ENCODE peak calls at places on chromosome 1, in eight cellular contexts. One of them, this sample, is unnamed.

GRCh38 chr1:168560370-168560769 is 16.0 kb upstream of the XCL1 start:
- DNase-seq in lower lobe of right lung: no peak
- DNase-seq in RWPE2: no peak
- DNase-seq in GM23338: no peak
- DNase-seq in AG04450: no peak
- DNase-seq in lung: no peak
- DNase-seq in AG09309: no peak
- DNase-seq in psoas muscle: no peak
- DNase-seq in this sample: no peak

GRCh38 chr1:186559601-186560116 is 98.7 kb upstream of the PDC start:
- DNase-seq in lower lobe of right lung: no peak
- DNase-seq in RWPE2: peak
- DNase-seq in lung: no peak
- DNase-seq in AG04450: no peak
- DNase-seq in AG09309: no peak
- DNase-seq in psoas muscle: no peak
- DNase-seq in GM23338: no peak
- DNase-seq in this sample: no peak

GRCh38 chr1:204941415-204942338 is 71.0 kb downstream of the NFASC start:
- DNase-seq in GM23338: peak
- DNase-seq in lung: peak
- DNase-seq in lower lobe of right lung: peak
- DNase-seq in psoas muscle: peak
- DNase-seq in AG09309: peak
- DNase-seq in RWPE2: no peak
- DNase-seq in AG04450: no peak
- DNase-seq in this sample: no peak

GRCh38 chr1:192489046-192489445 is 86.5 kb upstream of the RGS1 start:
- DNase-seq in GM23338: no peak
- DNase-seq in RWPE2: no peak
- DNase-seq in AG04450: no peak
- DNase-seq in AG09309: peak
- DNase-seq in lower lobe of right lung: no peak
- DNase-seq in lung: no peak
- DNase-seq in psoas muscle: no peak
- DNase-seq in this sample: no peak

GRCh38 chr1:240136402-240136801 is 44.7 kb downstream of the FMN2 start:
- DNase-seq in RWPE2: no peak
- DNase-seq in AG04450: no peak
- DNase-seq in psoas muscle: no peak
- DNase-seq in lung: no peak
- DNase-seq in GM23338: no peak
- DNase-seq in lower lobe of right lung: no peak
- DNase-seq in AG09309: no peak
- DNase-seq in this sample: no peak

GRCh38 chr1:170307426-170307825 is 161.7 kb downstream of the NTMT2 start:
- DNase-seq in AG09309: no peak
- DNase-seq in GM23338: no peak
- DNase-seq in lower lobe of right lung: no peak
- DNase-seq in AG04450: no peak
- DNase-seq in RWPE2: no peak
- DNase-seq in lung: no peak
- DNase-seq in psoas muscle: no peak
- DNase-seq in this sample: no peak

GRCh38 chr1:206803221-206803730 is 31.0 kb upstream of the IL10 start:
- DNase-seq in AG09309: no peak
- DNase-seq in lung: no peak
- DNase-seq in RWPE2: no peak
- DNase-seq in GM23338: no peak
- DNase-seq in AG04450: no peak
- DNase-seq in lower lobe of right lung: no peak
- DNase-seq in psoas muscle: no peak
- DNase-seq in this sample: no peak

GRCh38 chr1:2555634-2556276 is 416 bp upstream of the TNFRSF14 start:
- DNase-seq in AG09309: no peak
- DNase-seq in lung: peak
- DNase-seq in lower lobe of right lung: peak
- DNase-seq in RWPE2: no peak
- DNase-seq in psoas muscle: peak
- DNase-seq in GM23338: no peak
- DNase-seq in AG04450: no peak
- DNase-seq in this sample: no peak

GRCh38 chr1:217561446-217561845 is 69.4 kb downstream of the GPATCH2 start:
- DNase-seq in AG09309: no peak
- DNase-seq in psoas muscle: no peak
- DNase-seq in lower lobe of right lung: no peak
- DNase-seq in GM23338: no peak
- DNase-seq in lung: no peak
- DNase-seq in AG04450: no peak
- DNase-seq in RWPE2: no peak
- DNase-seq in this sample: no peak

GRCh38 chr1:25031601-25031965 is 101.5 kb upstream of the RUNX3 start:
- DNase-seq in lower lobe of right lung: no peak
- DNase-seq in AG04450: no peak
- DNase-seq in psoas muscle: no peak
- DNase-seq in AG09309: no peak
- DNase-seq in GM23338: no peak
- DNase-seq in RWPE2: no peak
- DNase-seq in lung: no peak
- DNase-seq in this sample: no peak

GRCh38 chr1:87344231-87344630 is 15.6 kb downstream of the LMO4 start:
- DNase-seq in lung: no peak
- DNase-seq in RWPE2: no peak
- DNase-seq in lower lobe of right lung: no peak
- DNase-seq in psoas muscle: no peak
- DNase-seq in AG04450: no peak
- DNase-seq in AG09309: no peak
- DNase-seq in GM23338: peak
- DNase-seq in this sample: no peak

GRCh38 chr1:45752441-45753052 is 2.1 kb upstream of the IPP start:
- DNase-seq in lower lobe of right lung: no peak
- DNase-seq in AG04450: no peak
- DNase-seq in GM23338: no peak
- DNase-seq in lung: no peak
- DNase-seq in RWPE2: no peak
- DNase-seq in psoas muscle: no peak
- DNase-seq in AG09309: peak
- DNase-seq in this sample: no peak

GRCh38 chr1:218718216-218718615 is 373.1 kb downstream of the TGFB2 start:
- DNase-seq in lower lobe of right lung: no peak
- DNase-seq in RWPE2: no peak
- DNase-seq in AG04450: no peak
- DNase-seq in GM23338: no peak
- DNase-seq in lung: no peak
- DNase-seq in AG09309: peak
- DNase-seq in psoas muscle: no peak
- DNase-seq in this sample: no peak

DNA sequence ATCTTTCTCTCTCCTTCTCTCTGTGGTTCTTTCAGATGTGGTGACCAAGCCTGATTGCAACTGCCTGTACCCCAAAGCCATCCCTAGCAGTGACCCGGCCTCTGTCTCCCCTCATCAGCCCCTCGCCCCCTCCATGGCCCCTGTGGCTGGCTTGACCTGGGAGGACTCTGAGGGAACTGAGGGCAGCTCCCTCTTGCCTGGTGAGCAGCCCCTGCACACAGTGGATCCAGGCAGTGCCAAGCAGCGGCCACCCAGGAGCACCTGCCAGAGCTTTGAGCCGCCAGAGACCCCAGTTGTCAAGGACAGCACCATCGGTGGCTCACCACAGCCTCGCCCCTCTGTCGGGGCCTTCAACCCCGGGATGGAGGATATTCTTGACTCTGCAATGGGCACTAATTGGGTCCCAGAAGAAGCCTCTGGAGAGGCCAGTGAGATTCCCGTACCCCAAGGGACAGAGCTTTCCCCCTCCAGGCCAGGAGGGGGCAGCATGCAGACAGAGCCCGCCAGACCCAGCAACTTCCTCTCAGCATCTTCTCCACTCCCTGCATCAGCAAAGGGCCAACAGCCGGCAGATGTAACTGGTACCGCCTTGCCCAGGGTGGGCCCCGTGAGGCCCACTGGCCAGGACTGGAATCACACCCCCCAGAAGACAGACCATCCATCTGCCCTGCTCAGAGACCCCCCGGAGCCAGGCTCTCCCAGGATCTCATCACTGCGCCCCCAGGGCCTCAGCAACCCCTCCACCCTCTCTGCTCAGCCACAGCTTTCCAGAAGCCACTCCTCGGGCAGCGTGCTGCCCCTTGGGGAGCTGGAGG is 12.7 kb downstream of the CSF1 start:
- DNase-seq in GM23338: peak
- DNase-seq in AG09309: no peak
- DNase-seq in psoas muscle: no peak
- DNase-seq in lung: no peak
- DNase-seq in lower lobe of right lung: no peak
- DNase-seq in RWPE2: no peak
- DNase-seq in AG04450: no peak
- DNase-seq in this sample: no peak
- TF ChIP-seq CTCF in GM23338: peak
- TF ChIP-seq CTCF in AG09309: peak
- TF ChIP-seq CTCF in psoas muscle: no peak
- TF ChIP-seq CTCF in lung: no peak
- TF ChIP-seq CTCF in lower lobe of right lung: peak
- TF ChIP-seq CTCF in RWPE2: peak
- TF ChIP-seq CTCF in AG04450: peak
- TF ChIP-seq CTCF in this sample: peak

GRCh38 chr1:13456894-13457532 is 46.8 kb downstream of the PRAMEF20 start:
- DNase-seq in RWPE2: no peak
- DNase-seq in GM23338: no peak
- DNase-seq in AG09309: no peak
- DNase-seq in psoas muscle: no peak
- DNase-seq in AG04450: no peak
- DNase-seq in lower lobe of right lung: no peak
- DNase-seq in lung: no peak
- DNase-seq in this sample: no peak
- TF ChIP-seq CTCF in RWPE2: no peak
- TF ChIP-seq CTCF in GM23338: no peak
- TF ChIP-seq CTCF in AG09309: no peak
- TF ChIP-seq CTCF in psoas muscle: no peak
- TF ChIP-seq CTCF in AG04450: no peak
- TF ChIP-seq CTCF in lower lobe of right lung: no peak
- TF ChIP-seq CTCF in lung: no peak
- TF ChIP-seq CTCF in this sample: no peak

GRCh38 chr1:241849345-241849695 is 1.3 kb downstream of the EXO1 start:
- DNase-seq in lung: no peak
- DNase-seq in RWPE2: no peak
- DNase-seq in lower lobe of right lung: no peak
- DNase-seq in psoas muscle: no peak
- DNase-seq in AG04450: no peak
- DNase-seq in AG09309: no peak
- DNase-seq in GM23338: no peak
- DNase-seq in this sample: no peak

GRCh38 chr1:241846862-241847539 is 1.0 kb upstream of the EXO1 start:
- DNase-seq in lung: no peak
- DNase-seq in RWPE2: no peak
- DNase-seq in GM23338: no peak
- DNase-seq in AG04450: no peak
- DNase-seq in AG09309: no peak
- DNase-seq in lower lobe of right lung: no peak
- DNase-seq in psoas muscle: no peak
- DNase-seq in this sample: no peak

GRCh38 chr1:241848680-241849344 is 808 bp downstream of the EXO1 start:
- DNase-seq in AG04450: no peak
- DNase-seq in AG09309: no peak
- DNase-seq in lower lobe of right lung: no peak
- DNase-seq in RWPE2: no peak
- DNase-seq in psoas muscle: no peak
- DNase-seq in GM23338: no peak
- DNase-seq in lung: no peak
- DNase-seq in this sample: no peak

GRCh38 chr1:241847540-241847795 is 536 bp upstream of the EXO1 start:
- DNase-seq in AG09309: no peak
- DNase-seq in AG04450: no peak
- DNase-seq in lower lobe of right lung: no peak
- DNase-seq in RWPE2: no peak
- DNase-seq in GM23338: no peak
- DNase-seq in psoas muscle: no peak
- DNase-seq in lung: no peak
- DNase-seq in this sample: no peak

DNA sequence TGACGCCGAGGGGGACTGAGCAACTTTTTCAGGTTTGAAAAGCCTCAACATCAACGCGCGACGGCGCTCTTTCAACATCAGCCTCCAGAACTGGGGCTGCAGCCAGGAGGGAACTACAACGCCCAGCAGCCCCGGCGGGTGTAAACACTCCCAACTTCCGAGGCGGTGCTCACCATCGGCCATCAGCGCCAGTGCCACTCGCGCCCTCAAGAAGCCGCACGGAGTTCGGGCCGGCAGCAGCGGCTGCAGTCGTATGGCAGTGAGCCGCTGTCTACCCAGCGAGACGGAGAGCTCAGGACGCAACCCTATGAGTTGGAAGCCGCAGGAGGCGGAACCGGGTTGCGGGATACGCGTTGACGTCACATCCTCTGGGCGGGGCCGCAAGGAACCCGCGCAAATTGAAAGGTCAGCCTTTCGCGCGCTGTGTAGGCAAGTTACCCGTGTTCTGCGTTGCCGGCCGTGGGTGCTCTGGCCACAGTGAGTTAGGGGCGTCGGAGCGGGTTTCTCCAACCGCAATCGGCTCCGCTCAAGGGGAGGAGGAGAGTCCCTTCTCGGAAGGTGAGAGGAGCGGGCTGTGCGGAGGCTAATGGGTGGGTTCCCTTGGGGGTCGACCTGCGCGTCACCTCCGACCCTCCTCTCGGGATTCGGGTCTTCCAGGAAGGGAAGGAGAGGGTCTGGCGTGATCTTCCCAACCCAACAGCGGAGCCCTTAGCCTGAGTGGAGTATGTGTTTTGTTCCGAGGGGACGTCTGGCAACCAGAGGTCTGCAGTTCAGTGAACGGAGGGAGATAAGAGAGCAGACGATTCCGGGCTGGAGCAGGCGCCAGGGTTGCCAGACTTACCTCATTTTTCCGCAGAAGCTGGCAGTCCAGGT is at the start of gene EXO1:
- DNase-seq in GM23338: peak
- DNase-seq in lower lobe of right lung: peak
- DNase-seq in AG04450: peak
- DNase-seq in lung: peak
- DNase-seq in psoas muscle: peak
- DNase-seq in RWPE2: peak
- DNase-seq in AG09309: peak
- DNase-seq in this sample: peak
- TF ChIP-seq CTCF in GM23338: peak
- TF ChIP-seq CTCF in lower lobe of right lung: peak
- TF ChIP-seq CTCF in AG04450: peak
- TF ChIP-seq CTCF in lung: peak
- TF ChIP-seq CTCF in psoas muscle: peak
- TF ChIP-seq CTCF in RWPE2: peak
- TF ChIP-seq CTCF in AG09309: peak
- TF ChIP-seq CTCF in this sample: peak

DNA sequence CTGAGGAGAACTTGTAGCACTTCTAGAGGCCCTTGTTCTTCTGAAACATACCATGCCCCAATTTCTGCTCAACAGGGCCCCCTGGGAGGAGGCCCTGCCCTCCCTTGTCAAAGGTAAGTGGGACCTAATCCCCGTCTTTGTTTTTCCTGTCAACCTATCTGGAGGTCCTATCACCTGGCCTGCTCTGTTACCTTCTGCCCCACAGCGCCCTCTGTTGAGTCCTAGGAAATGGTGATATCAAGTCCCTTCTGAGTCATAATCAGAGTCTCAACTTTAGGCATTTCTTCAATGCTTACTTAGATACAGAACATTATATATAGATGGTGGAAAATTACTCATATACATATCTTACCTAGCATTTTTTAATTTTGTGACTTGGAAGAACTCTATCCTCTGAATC is 28.2 kb upstream of the FCRL4 start:
- DNase-seq in psoas muscle: no peak
- DNase-seq in GM23338: peak
- DNase-seq in lung: no peak
- DNase-seq in lower lobe of right lung: no peak
- DNase-seq in RWPE2: no peak
- DNase-seq in AG09309: no peak
- DNase-seq in AG04450: no peak
- DNase-seq in this sample: no peak
- TF ChIP-seq CTCF in psoas muscle: no peak
- TF ChIP-seq CTCF in GM23338: peak
- TF ChIP-seq CTCF in lung: peak
- TF ChIP-seq CTCF in lower lobe of right lung: no peak
- TF ChIP-seq CTCF in RWPE2: no peak
- TF ChIP-seq CTCF in AG09309: no peak
- TF ChIP-seq CTCF in AG04450: no peak
- TF ChIP-seq CTCF in this sample: no peak